ENCODE peak calls at places on chromosomes 2 and 18, in six cellular contexts. I is fibroblast of lung; N is aorta; J is A549; A is AG04450; S is CD4-positive, alpha-beta T cell. P is an unnamed sample.

GRCh38 chr2:49978341-49978740 is 824.0 kb upstream of the FSHR start:
- DNase-seq in I (no peak), N (no peak), J (no peak), A (no peak), S (no peak), P (no peak)

GRCh38 chr2:106642679-106643078 is 155.5 kb downstream of the CD8B2 start:
- DNase-seq in I (no peak), N (no peak), J (no peak), A (no peak), S (no peak), P (no peak)

GRCh38 chr2:104434363-104434792 is 419.5 kb upstream of the POU3F3 start:
- DNase-seq in I (no peak), N (no peak), J (no peak), A (no peak), S (no peak), P (peak)

GRCh38 chr2:102788880-102789250 is 27.0 kb downstream of the TMEM182 start:
- DNase-seq in I (no peak), N (no peak), J (no peak), A (no peak), S (no peak), P (no peak)

GRCh38 chr2:100107911-100108647 is 34.3 kb downstream of the AFF3 start:
- DNase-seq in I (no peak), N (no peak), J (no peak), A (no peak), S (no peak), P (no peak)

GRCh38 chr2:191945623-191946022 is 98.7 kb upstream of the CAVIN2 start:
- DNase-seq in I (no peak), N (no peak), J (no peak), A (no peak), S (no peak), P (no peak)

GRCh38 chr2:162184362-162184761 is 32.3 kb upstream of the GCG start:
- DNase-seq in I (no peak), N (no peak), J (no peak), A (no peak), S (no peak), P (no peak)

GRCh38 chr2:111618577-111618930 is 265.4 kb downstream of the ANAPC1 start:
- DNase-seq in I (peak), N (peak), J (no peak), A (no peak), S (no peak), P (no peak)

GRCh38 chr2:27651056-27651455 is 12.4 kb downstream of the SUPT7L start:
- DNase-seq in I (no peak), N (no peak), J (no peak), A (no peak), S (no peak), P (no peak)

GRCh38 chr18:10234912-10235439 is 219.5 kb upstream of the APCDD1 start:
- DNase-seq in I (peak), N (no peak), J (no peak), A (peak), S (no peak), P (no peak)

GRCh38 chr2:159202568-159203071 is 83.9 kb downstream of the WDSUB1 start:
- DNase-seq in I (peak), N (peak), J (no peak), A (peak), S (no peak), P (peak)

GRCh38 chr18:8011906-8012305 is 444.8 kb downstream of the PTPRM start:
- DNase-seq in I (no peak), N (no peak), J (no peak), A (no peak), S (no peak), P (no peak)

GRCh38 chr2:240876475-240877251 is 8.0 kb downstream of the AGXT start:
- DNase-seq in I (no peak), N (no peak), J (no peak), A (no peak), S (no peak), P (peak)

GRCh38 chr2:101770672-101771071 is 73.2 kb downstream of the MAP4K4 start:
- DNase-seq in I (peak), N (no peak), J (peak), A (no peak), S (no peak), P (peak)

GRCh38 chr2:217790195-217790594 is 212.6 kb downstream of the TNS1 start:
- DNase-seq in I (no peak), N (no peak), J (no peak), A (no peak), S (no peak), P (no peak)

GRCh38 chr2:25822190-25823117 is 55.8 kb downstream of the ASXL2 start:
- DNase-seq in I (no peak), N (peak), J (no peak), A (no peak), S (peak), P (peak)

GRCh38 chr2:168930242-168930641 is 29.2 kb downstream of the G6PC2 start:
- DNase-seq in I (no peak), N (no peak), J (no peak), A (no peak), S (no peak), P (no peak)

GRCh38 chr2:200408428-200409311 is 101.2 kb downstream of the KCTD18 start:
- DNase-seq in I (peak), N (no peak), J (peak), A (peak), S (no peak), P (peak)

GRCh38 chr2:158893057-158893456 is 75.4 kb upstream of the TANC1 start:
- DNase-seq in I (peak), N (no peak), J (no peak), A (peak), S (no peak), P (no peak)

GRCh38 chr2:71583876-71584275 is 130.5 kb downstream of the DYSF start:
- DNase-seq in I (no peak), N (no peak), J (no peak), A (no peak), S (no peak), P (no peak)

GRCh38 chr2:10655841-10656225 is 33.9 kb downstream of the NOL10 start:
- DNase-seq in I (no peak), N (no peak), J (no peak), A (no peak), S (no peak), P (no peak)

GRCh38 chr2:42513252-42513918 is 19.6 kb upstream of the KCNG3 start:
- DNase-seq in I (peak), N (no peak), J (peak), A (peak), S (no peak), P (peak)

GRCh38 chr2:107305966-107306365 is 420.0 kb upstream of the ST6GAL2 start:
- DNase-seq in I (no peak), N (no peak), J (no peak), A (no peak), S (no peak), P (no peak)

GRCh38 chr2:40273623-40274236 is 178.2 kb downstream of the SLC8A1 start:
- DNase-seq in I (peak), N (no peak), J (no peak), A (no peak), S (no peak), P (no peak)

GRCh38 chr2:8494151-8494550 is 187.7 kb upstream of the ID2 start:
- DNase-seq in I (no peak), N (no peak), J (no peak), A (no peak), S (no peak), P (no peak)

GRCh38 chr2:189092936-189093335 is 86.6 kb downstream of the COL5A2 start:
- DNase-seq in I (peak), N (peak), J (no peak), A (no peak), S (no peak), P (peak)

DNA sequence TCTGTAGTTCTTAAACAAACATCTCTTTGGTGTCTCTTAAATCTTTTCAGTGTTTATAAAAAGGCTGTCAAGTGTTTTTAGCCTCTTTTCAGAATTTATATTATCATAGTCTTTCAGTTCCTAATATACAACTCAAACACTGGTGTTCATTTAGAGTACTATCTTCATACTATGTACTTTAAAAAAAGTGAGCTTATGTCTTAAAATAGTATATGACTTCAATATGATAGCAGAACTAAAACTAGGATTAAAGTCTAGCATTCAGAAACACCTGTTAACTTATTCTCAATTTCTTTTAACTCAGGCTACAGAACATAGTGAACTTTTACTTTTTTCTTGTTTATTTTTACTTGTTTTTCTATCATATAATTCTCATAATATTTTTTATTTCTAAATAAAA is 14.7 kb upstream of the IKZF2 start:
- DNase-seq in I (no peak), N (no peak), J (no peak), A (no peak), S (no peak), P (no peak)
- H3K27ac ChIP-seq in I (no peak), N (no peak), J (no peak), A (no peak), S (no peak), P (no peak)

GRCh38 chr2:237154050-237154638 is 68.5 kb downstream of the COPS8 start:
- DNase-seq in I (peak), N (no peak), J (peak), A (peak), S (peak), P (no peak)

GRCh38 chr2:237156857-237157550 is 71.3 kb downstream of the COPS8 start:
- DNase-seq in I (no peak), N (peak), J (no peak), A (no peak), S (no peak), P (no peak)

GRCh38 chr2:237157551-237158102 is 71.9 kb downstream of the COPS8 start:
- DNase-seq in I (no peak), N (no peak), J (no peak), A (no peak), S (no peak), P (no peak)

GRCh38 chr2:237156131-237156856 is 70.6 kb downstream of the COPS8 start:
- DNase-seq in I (peak), N (peak), J (no peak), A (peak), S (no peak), P (no peak)

GRCh38 chr2:237154894-237155851 is 69.5 kb downstream of the COPS8 start:
- DNase-seq in I (no peak), N (no peak), J (no peak), A (no peak), S (no peak), P (no peak)
- H3K27ac ChIP-seq in I (peak), N (no peak), J (peak), A (peak), S (no peak), P (no peak)

GRCh38 chr2:173087793-173088493 is 12.3 kb downstream of the MAP3K20 start:
- DNase-seq in I (no peak), N (no peak), J (no peak), A (no peak), S (no peak), P (no peak)

GRCh38 chr2:173092844-173093402 is 17.3 kb downstream of the MAP3K20 start:
- DNase-seq in I (no peak), N (no peak), J (no peak), A (no peak), S (no peak), P (no peak)

GRCh38 chr2:173087214-173087581 is 11.6 kb downstream of the MAP3K20 start:
- DNase-seq in I (peak), N (no peak), J (no peak), A (no peak), S (no peak), P (no peak)

GRCh38 chr2:173090973-173091660 is 15.5 kb downstream of the MAP3K20 start:
- DNase-seq in I (no peak), N (no peak), J (no peak), A (no peak), S (no peak), P (no peak)

GRCh38 chr2:173090291-173090877 is 14.7 kb downstream of the MAP3K20 start:
- DNase-seq in I (peak), N (peak), J (no peak), A (no peak), S (no peak), P (no peak)
- H3K27ac ChIP-seq in I (peak), N (peak), J (peak), A (peak), S (no peak), P (peak)

GRCh38 chr18:58784601-58785137 is 80.0 kb upstream of the ZNF532 start:
- DNase-seq in I (no peak), N (peak), J (peak), A (no peak), S (no peak), P (no peak)

GRCh38 chr18:58787750-58788149 is 76.9 kb upstream of the ZNF532 start:
- DNase-seq in I (no peak), N (no peak), J (no peak), A (no peak), S (no peak), P (no peak)

GRCh38 chr18:58788470-58788869 is 76.2 kb upstream of the ZNF532 start:
- DNase-seq in I (no peak), N (no peak), J (no peak), A (no peak), S (no peak), P (no peak)

GRCh38 chr18:58785870-58786269 is 78.8 kb upstream of the ZNF532 start:
- DNase-seq in I (no peak), N (no peak), J (no peak), A (no peak), S (no peak), P (no peak)

GRCh38 chr18:58785171-58785805 is 79.4 kb upstream of the ZNF532 start:
- DNase-seq in I (peak), N (peak), J (peak), A (peak), S (no peak), P (peak)
- H3K27ac ChIP-seq in I (no peak), N (peak), J (peak), A (peak), S (no peak), P (no peak)

DNA sequence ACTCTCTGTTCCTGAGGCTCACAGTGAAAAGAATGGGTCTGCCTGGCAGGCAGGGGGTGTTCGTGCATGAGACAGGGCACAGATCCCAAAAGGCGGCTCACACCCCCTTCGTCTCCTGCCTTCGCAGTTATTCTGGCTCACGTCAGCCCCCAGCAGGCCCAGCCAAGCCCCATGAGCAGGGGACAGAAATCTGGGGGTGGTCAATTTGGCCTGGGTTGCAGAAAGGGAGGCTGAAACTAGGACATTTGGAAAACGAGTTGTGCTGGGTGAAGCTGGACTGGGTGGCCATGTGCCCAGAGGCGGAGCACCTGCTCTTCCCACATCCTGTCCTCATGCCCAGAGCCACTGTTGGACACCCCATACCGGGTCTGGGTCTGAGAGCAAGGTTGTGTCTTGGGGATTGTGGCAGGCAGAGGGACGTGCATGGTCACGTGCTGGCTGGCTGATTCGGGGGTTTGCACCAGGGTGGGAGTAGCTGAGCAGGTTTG is 99.0 kb upstream of the MCFD2 start:
- DNase-seq in I (no peak), N (no peak), J (no peak), A (no peak), S (no peak), P (no peak)
- H3K27ac ChIP-seq in I (no peak), N (peak), J (peak), A (no peak), S (no peak), P (no peak)